ENCODE peak calls at places on chromosome 20, in eight cellular contexts. C is SK-N-SH, W is HepG2, K is GM23338, Q is H1, D is GM12878, G is K562, E is HCT116. B is an unnamed sample.

GRCh38 chr20:56949318-56949717 is 317.1 kb downstream of the BMP7 start:
- DNase-seq in C (no peak), W (no peak), K (peak; percentile 59), Q (no peak), D (no peak), G (peak; percentile 24), E (peak; percentile 22), B (no peak)

GRCh38 chr20:47330071-47330470 is 26.4 kb downstream of the ZMYND8 start:
- DNase-seq in C (no peak), W (no peak), K (no peak), Q (no peak), D (no peak), G (no peak), E (no peak), B (no peak)

GRCh38 chr20:24450646-24451376 is 18.6 kb upstream of the SYNDIG1 start:
- DNase-seq in C (no peak), W (no peak), K (no peak), Q (no peak), D (no peak), G (no peak), E (no peak), B (no peak)

GRCh38 chr20:41135187-41135887 is 2.0 kb upstream of the PLCG1 start:
- DNase-seq in C (peak; percentile 59), W (peak; percentile 70), K (peak; percentile 85), Q (peak; percentile 77), D (no peak), G (peak; percentile 68), E (peak; percentile 32), B (peak; percentile 53)

GRCh38 chr20:57517904-57518303 is 7.0 kb downstream of the CTCFL start:
- DNase-seq in C (no peak), W (no peak), K (no peak), Q (no peak), D (no peak), G (no peak), E (no peak), B (no peak)

GRCh38 chr20:20666359-20666758 is 46.1 kb downstream of the RALGAPA2 start:
- DNase-seq in C (no peak), W (no peak), K (no peak), Q (no peak), D (no peak), G (no peak), E (no peak), B (peak; percentile 30)

GRCh38 chr20:15316556-15316955 is 979.1 kb upstream of the FLRT3 start:
- DNase-seq in C (no peak), W (no peak), K (no peak), Q (no peak), D (no peak), G (no peak), E (no peak), B (no peak)

GRCh38 chr20:54525906-54526596 is 50.7 kb downstream of the DOK5 start:
- DNase-seq in C (no peak), W (no peak), K (no peak), Q (no peak), D (no peak), G (no peak), E (no peak), B (peak; percentile 39)

GRCh38 chr20:63740501-63741353 is 1.2 kb downstream of the SLC2A4RG start:
- DNase-seq in C (peak; percentile 95), W (peak; percentile 95), K (peak; percentile 73), Q (peak; percentile 86), D (no peak), G (peak; percentile 87), E (peak; percentile 48), B (peak; percentile 86)

GRCh38 chr20:51554538-51555165 is 12.1 kb upstream of the NFATC2 start:
- DNase-seq in C (no peak), W (no peak), K (no peak), Q (no peak), D (no peak), G (no peak), E (no peak), B (peak; percentile 75)

GRCh38 chr20:23995905-23996666 is 7.5 kb upstream of the GGTLC1 start:
- DNase-seq in C (peak; percentile 50), W (peak; percentile 50), K (peak; percentile 57), Q (no peak), D (no peak), G (peak; percentile 18), E (peak; percentile 7), B (peak; percentile 24)

GRCh38 chr20:40953856-40954255 is 74.8 kb upstream of the TOP1 start:
- DNase-seq in C (no peak), W (no peak), K (no peak), Q (peak; percentile 8), D (no peak), G (no peak), E (no peak), B (no peak)

GRCh38 chr20:23270427-23270911 is 80.1 kb upstream of the NXT1 start:
- DNase-seq in C (no peak), W (peak; percentile 98), K (no peak), Q (no peak), D (no peak), G (no peak), E (no peak), B (peak; percentile 83)

GRCh38 chr20:58216334-58216733 is 12.1 kb downstream of the ANKRD60 start:
- DNase-seq in C (no peak), W (no peak), K (no peak), Q (no peak), D (no peak), G (no peak), E (no peak), B (no peak)

GRCh38 chr20:32792316-32792715 is 27.4 kb upstream of the MAPRE1 start:
- DNase-seq in C (no peak), W (peak; percentile 75), K (peak; percentile 56), Q (no peak), D (peak; percentile 53), G (no peak), E (no peak), B (no peak)

GRCh38 chr20:56417911-56418310 is 5.9 kb downstream of the CASS4 start:
- DNase-seq in C (no peak), W (peak; percentile 53), K (no peak), Q (no peak), D (no peak), G (no peak), E (no peak), B (no peak)

GRCh38 chr20:45972500-45973183 is 639 bp upstream of the ZNF335 start:
- DNase-seq in C (no peak), W (no peak), K (peak; percentile 96), Q (no peak), D (no peak), G (no peak), E (no peak), B (no peak)

GRCh38 chr20:40481743-40482458 is 207.1 kb downstream of the MAFB start:
- DNase-seq in C (no peak), W (no peak), K (no peak), Q (no peak), D (no peak), G (no peak), E (no peak), B (no peak)

GRCh38 chr20:45456632-45457031 is 12.9 kb upstream of the WFDC2 start:
- DNase-seq in C (no peak), W (peak; percentile 70), K (peak; percentile 82), Q (peak; percentile 73), D (no peak), G (no peak), E (peak; percentile 71), B (peak; percentile 28)

GRCh38 chr20:62418709-62419487 is 8.4 kb downstream of the RBBP8NL start:
- DNase-seq in C (no peak), W (no peak), K (no peak), Q (no peak), D (no peak), G (peak; percentile 68), E (no peak), B (no peak)

GRCh38 chr20:62642666-62643520 is 590 bp downstream of the SLCO4A1 start:
- DNase-seq in C (peak; percentile 64), W (no peak), K (peak; percentile 61), Q (peak; percentile 73), D (no peak), G (peak; percentile 65), E (no peak), B (peak; percentile 27)

GRCh38 chr20:36017034-36017951 is 48.9 kb downstream of the CNBD2 start:
- DNase-seq in C (no peak), W (no peak), K (peak; percentile 48), Q (no peak), D (no peak), G (no peak), E (no peak), B (peak; percentile 94)
- TF ChIP-seq POLR2AphosphoS5 in C (no peak), W (no peak), K (no peak), Q (no peak), D (no peak), G (no peak), E (no peak), B (no peak)

GRCh38 chr20:50229156-50229605 is 38.6 kb downstream of the CEBPB start:
- DNase-seq in C (no peak), W (no peak), K (no peak), Q (no peak), D (no peak), G (no peak), E (no peak), B (no peak)

GRCh38 chr20:50230184-50230583 is 39.6 kb downstream of the CEBPB start:
- DNase-seq in C (no peak), W (no peak), K (no peak), Q (no peak), D (no peak), G (no peak), E (no peak), B (no peak)

GRCh38 chr20:50226093-50226974 is 35.7 kb downstream of the CEBPB start:
- DNase-seq in C (no peak), W (no peak), K (no peak), Q (no peak), D (no peak), G (peak; percentile 27), E (no peak), B (no peak)

GRCh38 chr20:50224553-50225255 is 34.1 kb downstream of the CEBPB start:
- DNase-seq in C (no peak), W (no peak), K (peak; percentile 47), Q (no peak), D (no peak), G (peak; percentile 35), E (no peak), B (peak; percentile 63)

DNA sequence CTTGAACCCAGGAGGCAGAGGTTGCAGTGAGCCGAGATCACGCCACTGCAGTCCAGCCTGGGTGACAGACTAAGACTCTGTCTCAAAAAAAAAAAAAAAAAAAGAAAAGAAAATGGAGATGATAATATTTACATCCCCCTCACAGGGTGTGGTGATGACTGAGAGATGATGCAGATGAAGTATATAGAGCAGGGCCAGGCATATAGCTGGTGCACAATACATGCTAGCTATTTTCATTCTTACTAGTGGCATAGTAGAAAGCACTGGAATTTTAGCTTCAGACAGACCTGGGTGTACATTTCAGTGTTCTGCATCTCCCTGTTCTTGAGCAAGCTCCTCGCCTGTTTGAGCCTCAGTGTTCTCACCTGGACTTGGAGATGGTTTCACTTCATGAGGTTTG is 36.9 kb downstream of the CEBPB start:
- DNase-seq in C (no peak), W (no peak), K (no peak), Q (no peak), D (no peak), G (no peak), E (no peak), B (no peak)
- H2AFZ ChIP-seq in C (no peak overlapping the region), W (no peak overlapping the region), K (no peak overlapping the region), Q (no peak overlapping the region), D (no peak overlapping the region), G (no peak overlapping the region), E (no peak overlapping the region), B (no peak overlapping the region)

GRCh38 chr20:50259705-50260479 is 69.3 kb downstream of the CEBPB start:
- DNase-seq in C (no peak), W (no peak), K (no peak), Q (no peak), D (no peak), G (peak; percentile 42), E (no peak), B (no peak)
- TF ChIP-seq POLR2AphosphoS5 in C (no peak), W (no peak), K (no peak), Q (no peak), D (no peak), G (no peak), E (no peak), B (no peak)

GRCh38 chr20:1897965-1898464 is 2.8 kb downstream of the SIRPA start:
- DNase-seq in C (no peak), W (no peak), K (no peak), Q (no peak), D (peak; percentile 57), G (no peak), E (no peak), B (no peak)
- H2AFZ ChIP-seq in C (no peak overlapping the region), W (no peak overlapping the region), K (no peak overlapping the region), Q (no peak overlapping the region), D (peak overlapping the region; percentile 5), G (no peak overlapping the region), E (no peak overlapping the region), B (no peak overlapping the region)